ENCODE peak calls at places on chromosome X, in nine cellular contexts. U, M, W, B, E, T, R, C and G are unnamed samples. For H3K4me1, the result is how much of the 10 kb centered on the place peaks cover.

GRCh38 chrX:68398286-68398685 is 35.0 kb downstream of the OPHN1 start:
- DNase-seq in U (no peak), M (no peak), W (no peak), B (no peak), E (no peak), T (no peak), R (no peak), C (no peak), G (no peak)

GRCh38 chrX:151830911-151831310 is 81.8 kb upstream of the MAGEA4 start:
- DNase-seq in U (no peak), M (no peak), W (no peak), B (no peak), E (no peak), T (no peak), R (no peak), C (no peak), G (no peak)

GRCh38 chrX:138945219-138945618 is 233.7 kb upstream of the FGF13 start:
- DNase-seq in U (no peak), M (no peak), W (no peak), B (no peak), E (no peak), T (no peak), R (peak), C (no peak), G (no peak)

GRCh38 chrX:119826399-119826959 is 26.3 kb downstream of the UPF3B start:
- DNase-seq in U (no peak), M (no peak), W (peak), B (no peak), E (no peak), T (no peak), R (no peak), C (no peak), G (no peak)

GRCh38 chrX:38513087-38513742 is 48.1 kb upstream of the TSPAN7 start:
- DNase-seq in U (no peak), M (no peak), W (peak), B (peak), E (no peak), T (no peak), R (no peak), C (no peak), G (no peak)

GRCh38 chrX:22300130-22300529 is 27.4 kb downstream of the CBLL2 start:
- DNase-seq in U (no peak), M (no peak), W (no peak), B (peak), E (peak), T (peak), R (no peak), C (no peak), G (no peak)

GRCh38 chrX:13101439-13102139 is 57.2 kb upstream of the FAM9C start:
- DNase-seq in U (peak), M (no peak), W (peak), B (no peak), E (no peak), T (no peak), R (peak), C (no peak), G (no peak)

GRCh38 chrX:125402807-125403206 is 83.1 kb downstream of the TEX13C start:
- DNase-seq in U (no peak), M (no peak), W (no peak), B (no peak), E (no peak), T (no peak), R (no peak), C (no peak), G (no peak)

GRCh38 chrX:9785944-9786741 is at the start of gene SHROOM2:
- DNase-seq in U (peak), M (no peak), W (peak), B (no peak), E (peak), T (peak), R (peak), C (no peak), G (no peak)

GRCh38 chrX:9538544-9539045 is 73.7 kb downstream of the TBL1X start:
- DNase-seq in U (no peak), M (no peak), W (peak), B (peak), E (no peak), T (peak), R (no peak), C (no peak), G (no peak)

GRCh38 chrX:3299626-3300025 is 46.8 kb downstream of the MXRA5 start:
- DNase-seq in U (no peak), M (no peak), W (no peak), B (no peak), E (no peak), T (no peak), R (no peak), C (no peak), G (no peak)

GRCh38 chrX:106608016-106608415 is 3.8 kb upstream of the RADX start:
- DNase-seq in U (no peak), M (no peak), W (no peak), B (no peak), E (no peak), T (no peak), R (no peak), C (peak), G (no peak)

GRCh38 chrX:55452825-55453124 is 848 bp downstream of the MAGEH1 start:
- DNase-seq in U (no peak), M (no peak), W (no peak), B (no peak), E (no peak), T (peak), R (peak), C (no peak), G (no peak)

GRCh38 chrX:79266702-79267101 is 100.4 kb downstream of the ITM2A start:
- DNase-seq in U (no peak), M (no peak), W (no peak), B (no peak), E (no peak), T (no peak), R (no peak), C (no peak), G (no peak)

GRCh38 chrX:79259073-79259689 is 108.0 kb downstream of the ITM2A start:
- DNase-seq in U (no peak), M (no peak), W (peak), B (peak), E (no peak), T (no peak), R (no peak), C (peak), G (no peak)

GRCh38 chrX:79268788-79269187 is 98.3 kb downstream of the ITM2A start:
- DNase-seq in U (no peak), M (no peak), W (no peak), B (no peak), E (no peak), T (no peak), R (no peak), C (no peak), G (no peak)

GRCh38 chrX:79263550-79263949 is 103.6 kb downstream of the ITM2A start:
- DNase-seq in U (no peak), M (no peak), W (no peak), B (no peak), E (no peak), T (no peak), R (no peak), C (no peak), G (no peak)
- H3K4me1 ChIP-seq in U (under half), M (under half), W (under half), B (under half), E (under half), T (under half), R (under half), C (half or more), G (under half)

DNA sequence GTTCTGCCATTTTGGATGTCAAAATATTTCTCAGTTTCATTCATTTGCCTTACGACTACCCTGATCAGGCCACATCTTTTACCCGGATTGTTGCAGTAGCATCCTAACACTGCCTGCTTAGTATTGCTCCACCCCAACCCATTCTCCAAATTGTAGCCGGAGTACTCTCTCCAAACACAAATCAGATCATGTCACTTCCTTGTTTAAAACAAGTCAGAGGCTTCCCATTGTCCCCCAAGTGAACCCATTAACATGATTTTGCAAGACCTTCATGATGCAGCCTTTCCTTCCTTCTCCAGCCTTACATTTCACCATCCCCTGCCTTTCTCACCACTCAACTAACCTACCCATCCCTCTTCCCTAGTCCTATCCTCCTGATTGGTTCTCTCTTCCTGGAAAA is 53.1 kb downstream of the FANCB start:
- DNase-seq in U (no peak), M (no peak), W (no peak), B (no peak), E (no peak), T (no peak), R (no peak), C (no peak), G (no peak)
- H3K4me1 ChIP-seq in U (under half), M (under half), W (under half), B (under half), E (under half), T (under half), R (under half), C (under half), G (under half)

DNA sequence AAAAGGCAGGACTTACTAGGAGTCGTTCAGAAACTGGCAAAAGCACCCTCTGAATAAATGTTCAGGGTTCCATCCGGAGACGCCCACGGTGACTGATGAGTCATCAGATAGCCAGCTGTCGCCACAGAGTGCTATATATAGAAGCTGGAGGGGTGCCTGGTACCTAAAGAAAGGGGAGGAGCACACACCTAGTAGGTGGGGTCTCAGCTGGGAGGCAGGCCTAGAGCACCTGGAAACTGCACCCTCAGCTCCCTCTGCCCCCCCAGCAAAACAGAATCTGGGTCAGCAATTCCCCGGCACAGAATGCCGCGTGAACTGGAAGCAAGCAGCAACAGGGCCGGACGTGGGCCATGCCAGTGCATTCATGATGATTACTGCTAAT is 242.0 kb downstream of the BCOR start:
- DNase-seq in U (no peak), M (peak), W (peak), B (peak), E (no peak), T (no peak), R (peak), C (peak), G (no peak)
- H3K4me1 ChIP-seq in U (under half), M (under half), W (under half), B (under half), E (under half), T (under half), R (half or more), C (half or more), G (under half)

GRCh38 chrX:46961574-46962279 is 49.5 kb downstream of the JADE3 start:
- DNase-seq in U (peak), M (no peak), W (no peak), B (no peak), E (no peak), T (no peak), R (no peak), C (no peak), G (no peak)
- H3K4me1 ChIP-seq in U (under half), M (under half), W (under half), B (under half), E (under half), T (under half), R (under half), C (under half), G (under half)